ENCODE peak calls at places on chromosome 2, in seven cellular contexts. D is GM12892; W is lower lobe of right lung; K is stimulated activated naive CD8-positive, alpha-beta T cell treated with anti-CD3 and anti-CD28 coated beads, Interleukin-15, amount 100 ng/mL, for 72 hours; J is T-helper 2 cell; Z is WTC11; V is EL. H is an unnamed sample.

GRCh38 chr2:132497591-132497990 is 81.0 kb downstream of the GPR39 start:
- DNase-seq in D (no peak), W (no peak), K (no peak), J (no peak), Z (no peak), V (no peak), H (no peak)

GRCh38 chr2:121149384-121149783 is 135.6 kb downstream of the TFCP2L1 start:
- DNase-seq in D (no peak), W (no peak), K (no peak), J (no peak), Z (no peak), V (no peak), H (no peak)

GRCh38 chr2:10977003-10977402 is 65.3 kb downstream of the KCNF1 start:
- DNase-seq in D (no peak), W (no peak), K (no peak), J (no peak), Z (no peak), V (no peak), H (no peak)

GRCh38 chr2:72837171-72837570 is 11.3 kb upstream of the EXOC6B start:
- DNase-seq in D (no peak), W (no peak), K (no peak), J (no peak), Z (no peak), V (peak; percentile 29), H (no peak)

GRCh38 chr2:4673025-4673489 is 969.7 kb downstream of the DCDC2C start:
- DNase-seq in D (no peak), W (no peak), K (no peak), J (no peak), Z (no peak), V (no peak), H (no peak)

GRCh38 chr2:188937228-188938220 is 36.6 kb upstream of the COL3A1 start:
- DNase-seq in D (no peak), W (no peak), K (no peak), J (no peak), Z (no peak), V (peak; percentile 8), H (no peak)

GRCh38 chr2:151947524-151948165 is 119.4 kb upstream of the ARL5A start:
- DNase-seq in D (no peak), W (peak; percentile 51), K (no peak), J (no peak), Z (peak; percentile 16), V (peak; percentile 3), H (no peak)

GRCh38 chr2:538646-539045 is 138.6 kb downstream of the TMEM18 start:
- DNase-seq in D (no peak), W (no peak), K (no peak), J (no peak), Z (no peak), V (no peak), H (no peak)

GRCh38 chr2:27932396-27932795 is 41.9 kb downstream of the BABAM2 start:
- DNase-seq in D (no peak), W (no peak), K (no peak), J (no peak), Z (no peak), V (peak; percentile 69), H (no peak)

GRCh38 chr2:163878718-163879117 is 142.9 kb upstream of the FIGN start:
- DNase-seq in D (no peak), W (no peak), K (no peak), J (no peak), Z (peak; percentile 70), V (peak; percentile 32), H (no peak)

GRCh38 chr2:69781321-69782248 is 39.7 kb downstream of the ANXA4 start:
- DNase-seq in D (no peak), W (no peak), K (no peak), J (no peak), Z (no peak), V (no peak), H (no peak)

GRCh38 chr2:23351388-23352141 is 33.4 kb upstream of the KLHL29 start:
- DNase-seq in D (peak; percentile 89), W (peak; percentile 82), K (peak; percentile 56), J (no peak), Z (peak; percentile 85), V (peak; percentile 83), H (peak; percentile 92)

GRCh38 chr2:219274392-219274921 is 4.7 kb upstream of the DNAJB2 start:
- DNase-seq in D (no peak), W (no peak), K (no peak), J (no peak), Z (no peak), V (peak; percentile 86), H (no peak)

GRCh38 chr2:13821255-13821880 is 811.1 kb upstream of the LRATD1 start:
- DNase-seq in D (no peak), W (no peak), K (no peak), J (no peak), Z (no peak), V (peak; percentile 56), H (no peak)

GRCh38 chr2:156452971-156453370 is 16.8 kb downstream of the GPD2 start:
- DNase-seq in D (no peak), W (no peak), K (no peak), J (no peak), Z (no peak), V (no peak), H (no peak)

H was measured in GM19239.